ENCODE peak calls at places on chromosomes 1 and 21, in six cellular contexts. F is transverse colon, J is esophagus squamous epithelium, B is stomach, D is adrenal gland, R is testis. P is an unnamed sample.
A peak's percentile ranks its signal among the peaks of the same experiment; 100 is the strongest.

GRCh38 chr1:66262233-66262632 is 271.7 kb upstream of the SGIP1 start:
- DNase-seq in F (peak; percentile 49), J (no peak), B (no peak), D (no peak), R (no peak), P (no peak)

GRCh38 chr1:94143809-94144176 is 22.8 kb upstream of the ABCA4 start:
- DNase-seq in F (no peak), J (no peak), B (no peak), D (no peak), R (no peak), P (no peak)

GRCh38 chr1:83845437-83846071 is 153.4 kb downstream of the TTLL7 start:
- DNase-seq in F (no peak), J (no peak), B (no peak), D (no peak), R (no peak), P (no peak)

GRCh38 chr21:33951276-33952178 is 35.9 kb upstream of the ATP5PO start:
- DNase-seq in F (no peak), J (no peak), B (no peak), D (no peak), R (no peak), P (no peak)

GRCh38 chr1:178266619-178267066 is 172.7 kb downstream of the RASAL2 start:
- DNase-seq in F (no peak), J (no peak), B (no peak), D (no peak), R (no peak), P (no peak)

GRCh38 chr1:5742032-5742431 is 250.2 kb downstream of the NPHP4 start:
- DNase-seq in F (no peak), J (no peak), B (no peak), D (no peak), R (no peak), P (peak; percentile 32)

GRCh38 chr1:208044568-208045241 is 133.8 kb upstream of the CD34 start:
- DNase-seq in F (no peak), J (no peak), B (no peak), D (no peak), R (no peak), P (no peak)

GRCh38 chr1:25430073-25430665 is 528 bp upstream of the MACO1 start:
- DNase-seq in F (peak; percentile 88), J (peak; percentile 49), B (peak; percentile 90), D (peak; percentile 85), R (peak; percentile 88), P (peak; percentile 88)

GRCh38 chr1:246214708-246215504 is 292.2 kb downstream of the SMYD3 start:
- DNase-seq in F (peak; percentile 27), J (no peak), B (no peak), D (peak; percentile 49), R (no peak), P (no peak)

GRCh38 chr1:226401407-226402303 is 6.2 kb downstream of the PARP1 start:
- DNase-seq in F (no peak), J (no peak), B (no peak), D (no peak), R (no peak), P (no peak)

GRCh38 chr1:212607206-212607923 is 1.2 kb upstream of the ATF3 start:
- DNase-seq in F (peak; percentile 55), J (no peak), B (peak; percentile 43), D (peak; percentile 28), R (peak; percentile 26), P (peak; percentile 53)
- TF ChIP-seq POLR2A in F (no peak), J (no peak), B (no peak), D (no peak), R (no peak), P (no peak)

DNA sequence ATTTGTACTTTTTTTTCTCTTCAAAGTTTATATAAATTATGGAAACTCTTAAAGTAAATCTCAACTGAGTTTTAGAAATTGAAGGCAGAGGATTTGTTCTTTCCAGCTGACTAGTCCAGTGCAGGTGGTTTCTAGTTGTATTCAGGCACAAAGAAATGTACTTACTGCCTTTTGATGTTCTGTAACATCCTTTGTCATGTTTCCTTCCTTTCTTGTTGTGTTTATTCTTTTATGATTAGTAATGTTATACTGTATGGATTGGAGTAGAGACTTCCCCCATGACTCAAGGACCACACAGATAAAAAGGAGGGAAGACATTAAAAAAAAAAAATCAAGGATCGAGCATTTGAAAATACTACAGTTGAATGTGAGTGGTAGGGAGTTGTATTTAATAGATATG is 8.0 kb downstream of the HIPK1 start:
- DNase-seq in F (no peak), J (no peak), B (no peak), D (no peak), R (no peak), P (no peak)
- H3K27ac ChIP-seq in F (no peak overlapping the region), J (no peak overlapping the region), B (no peak overlapping the region), D (no peak overlapping the region), R (no peak overlapping the region), P (no peak overlapping the region)

GRCh38 chr1:100287162-100287561 is 21.1 kb downstream of the RTCA start:
- DNase-seq in F (no peak), J (no peak), B (no peak), D (no peak), R (no peak), P (no peak)
- TF ChIP-seq POLR2A in F (no peak), J (no peak), B (no peak), D (no peak), R (no peak), P (no peak)

DNA sequence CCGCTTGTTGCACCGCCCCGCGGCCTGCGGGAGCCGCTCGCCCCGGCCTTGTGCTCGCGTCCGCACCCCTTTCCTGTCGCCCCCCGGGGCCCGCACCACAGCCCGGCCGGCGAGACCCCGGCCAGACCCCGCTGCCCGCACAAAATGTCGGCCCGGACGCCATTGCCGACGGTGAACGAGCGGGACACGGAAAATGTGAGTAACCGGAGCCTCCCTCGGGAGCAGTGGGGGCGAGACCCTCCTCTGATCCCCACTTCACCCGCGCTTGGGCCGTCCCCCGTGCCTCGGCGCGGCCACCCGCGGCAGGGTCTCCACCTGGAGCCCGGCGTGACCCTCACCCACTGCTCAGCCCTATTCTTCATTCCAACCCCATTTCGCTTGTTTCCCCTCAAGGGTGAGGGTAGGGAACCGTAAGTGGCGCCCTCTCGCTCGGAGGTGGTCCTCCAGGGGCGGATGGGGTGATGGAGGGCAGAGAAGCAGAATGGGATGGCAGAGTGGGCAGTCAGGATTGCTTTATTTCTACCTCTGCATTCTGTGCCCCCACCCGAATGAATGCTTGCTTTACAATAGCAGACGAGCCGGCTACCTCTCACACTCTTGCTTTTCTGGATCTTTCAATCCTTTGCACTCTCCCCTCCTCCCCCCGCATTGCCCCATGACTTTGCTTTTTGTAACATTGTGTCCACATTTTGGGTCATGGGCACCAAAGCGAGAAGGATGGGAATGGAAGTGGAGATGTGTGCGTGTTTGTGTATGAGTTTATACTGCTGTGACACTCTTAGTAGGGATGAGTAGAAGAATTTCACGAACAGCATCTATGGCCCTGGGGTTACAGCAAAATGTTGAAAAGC is 968 bp downstream of the MARK1 start:
- DNase-seq in F (peak; percentile 9), J (no peak), B (no peak), D (peak; percentile 25), R (peak; percentile 84), P (no peak)
- H3K27ac ChIP-seq in F (peak overlapping the region; percentile 88), J (peak overlapping the region; percentile 94), B (peak overlapping the region; percentile 77), D (no peak overlapping the region), R (peak overlapping the region; percentile 93), P (peak overlapping the region; percentile 90)

GRCh38 chr1:22101199-22101598 is 41.7 kb downstream of the WNT4 start:
- DNase-seq in F (no peak), J (no peak), B (no peak), D (no peak), R (no peak), P (no peak)

GRCh38 chr1:22096463-22096862 is 44.0 kb downstream of the CDC42 start:
- DNase-seq in F (no peak), J (no peak), B (no peak), D (no peak), R (no peak), P (no peak)

GRCh38 chr1:22096036-22096435 is 43.5 kb downstream of the CDC42 start:
- DNase-seq in F (no peak), J (no peak), B (no peak), D (no peak), R (no peak), P (no peak)

GRCh38 chr1:22100168-22100567 is 42.7 kb downstream of the WNT4 start:
- DNase-seq in F (no peak), J (no peak), B (no peak), D (no peak), R (no peak), P (no peak)

DNA sequence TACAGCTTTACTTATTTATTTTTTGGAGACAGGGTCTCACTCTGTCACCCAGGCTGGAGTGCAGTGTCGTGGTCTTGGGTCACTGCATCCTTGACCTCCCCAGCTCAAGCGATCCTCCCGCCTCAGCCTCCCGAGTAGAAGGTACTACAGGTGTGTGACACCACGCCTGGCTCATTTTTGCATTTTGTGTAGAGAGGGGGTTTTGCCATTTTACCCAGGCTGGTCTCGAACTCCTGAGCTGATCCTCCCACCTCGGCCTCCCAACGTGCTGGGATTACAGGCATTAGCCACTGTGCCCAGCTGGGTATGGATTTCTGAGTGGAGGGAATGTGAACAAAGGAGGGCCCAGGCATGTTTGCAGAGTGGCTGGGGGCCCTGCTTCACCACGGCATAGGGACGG is 44.1 kb downstream of the WNT4 start:
- DNase-seq in F (no peak), J (no peak), B (no peak), D (no peak), R (no peak), P (no peak)
- TF ChIP-seq POLR2A in F (no peak), J (no peak), B (no peak), D (no peak), R (no peak), P (no peak)

GRCh38 chr1:52920791-52921291 is 699 bp downstream of the ECHDC2 start:
- DNase-seq in F (peak; percentile 35), J (no peak), B (peak; percentile 43), D (peak; percentile 56), R (peak; percentile 48), P (peak; percentile 36)

GRCh38 chr1:52919051-52919719 is 2.4 kb downstream of the ECHDC2 start:
- DNase-seq in F (no peak), J (no peak), B (no peak), D (no peak), R (no peak), P (no peak)

GRCh38 chr1:52917591-52917990 is 3.9 kb downstream of the ECHDC2 start:
- DNase-seq in F (no peak), J (no peak), B (no peak), D (no peak), R (no peak), P (no peak)

GRCh38 chr1:52918201-52918600 is 3.3 kb downstream of the ECHDC2 start:
- DNase-seq in F (no peak), J (no peak), B (no peak), D (no peak), R (no peak), P (no peak)

GRCh38 chr1:52919720-52920199 is 1.8 kb downstream of the ECHDC2 start:
- DNase-seq in F (no peak), J (no peak), B (no peak), D (no peak), R (no peak), P (no peak)
- H3K27ac ChIP-seq in F (no peak overlapping the region), J (peak overlapping the region; percentile 47), B (no peak overlapping the region), D (no peak overlapping the region), R (peak overlapping the region; percentile 93), P (no peak overlapping the region)

GRCh38 chr1:235011599-235012435 is 116.8 kb downstream of the TOMM20 start:
- DNase-seq in F (peak; percentile 74), J (peak; percentile 59), B (peak; percentile 64), D (peak; percentile 34), R (no peak), P (peak; percentile 68)
- TF ChIP-seq POLR2A in F (no peak), J (no peak), B (no peak), D (no peak), R (no peak), P (no peak)

P was measured in heart left ventricle.